ENCODE peak calls at places on chromosomes 16 and 17, in five cellular contexts. One of them, this sample, is unnamed.
A peak's percentile ranks its signal among the peaks of the same experiment; 100 is the strongest.

GRCh38 chr16:2213817-2214720 is 571 bp downstream of the PGP start:
- DNase-seq in right lobe of liver: no peak
- DNase-seq in IMR-90: no peak
- DNase-seq in GM23338: peak; percentile 40
- DNase-seq in sigmoid colon: no peak
- DNase-seq in this sample: no peak

GRCh38 chr17:56681561-56682266 is 88.2 kb downstream of the NOG start:
- DNase-seq in GM23338: no peak
- DNase-seq in IMR-90: peak; percentile 98
- DNase-seq in sigmoid colon: no peak
- DNase-seq in right lobe of liver: no peak
- DNase-seq in this sample: no peak

GRCh38 chr17:75615301-75615700 is 17.9 kb upstream of the SMIM5 start:
- DNase-seq in sigmoid colon: no peak
- DNase-seq in IMR-90: no peak
- DNase-seq in GM23338: no peak
- DNase-seq in right lobe of liver: no peak
- DNase-seq in this sample: no peak

GRCh38 chr17:6660765-6661463 is 9.4 kb downstream of the C17orf100 start:
- DNase-seq in GM23338: no peak
- DNase-seq in right lobe of liver: no peak
- DNase-seq in sigmoid colon: no peak
- DNase-seq in IMR-90: no peak
- DNase-seq in this sample: no peak

GRCh38 chr17:78151514-78152008 is 5.4 kb downstream of the C17orf99 start:
- DNase-seq in IMR-90: no peak
- DNase-seq in right lobe of liver: no peak
- DNase-seq in sigmoid colon: no peak
- DNase-seq in GM23338: peak; percentile 44
- DNase-seq in this sample: no peak

GRCh38 chr16:64543401-64543800 is 578.5 kb downstream of the CDH11 start:
- DNase-seq in sigmoid colon: no peak
- DNase-seq in GM23338: no peak
- DNase-seq in right lobe of liver: no peak
- DNase-seq in IMR-90: no peak
- DNase-seq in this sample: no peak

GRCh38 chr17:57601328-57601727 is 143.8 kb downstream of the CCDC182 start:
- DNase-seq in IMR-90: no peak
- DNase-seq in right lobe of liver: no peak
- DNase-seq in sigmoid colon: no peak
- DNase-seq in GM23338: no peak
- DNase-seq in this sample: no peak

GRCh38 chr16:67241008-67241900 is 6.0 kb downstream of the FHOD1 start:
- DNase-seq in sigmoid colon: no peak
- DNase-seq in GM23338: peak; percentile 36
- DNase-seq in right lobe of liver: peak; percentile 50
- DNase-seq in IMR-90: peak; percentile 92
- DNase-seq in this sample: peak; percentile 82

GRCh38 chr16:29315916-29316517 is 90.5 kb downstream of the NPIPB11 start:
- DNase-seq in GM23338: peak; percentile 54
- DNase-seq in right lobe of liver: no peak
- DNase-seq in sigmoid colon: peak; percentile 27
- DNase-seq in IMR-90: no peak
- DNase-seq in this sample: no peak

GRCh38 chr16:8767176-8767575 is 30.3 kb downstream of the TMEM186 start:
- DNase-seq in sigmoid colon: no peak
- DNase-seq in right lobe of liver: no peak
- DNase-seq in IMR-90: no peak
- DNase-seq in GM23338: no peak
- DNase-seq in this sample: no peak

GRCh38 chr16:86355951-86356350 is 154.4 kb upstream of the FOXF1 start:
- DNase-seq in sigmoid colon: no peak
- DNase-seq in IMR-90: no peak
- DNase-seq in right lobe of liver: no peak
- DNase-seq in GM23338: no peak
- DNase-seq in this sample: no peak

DNA sequence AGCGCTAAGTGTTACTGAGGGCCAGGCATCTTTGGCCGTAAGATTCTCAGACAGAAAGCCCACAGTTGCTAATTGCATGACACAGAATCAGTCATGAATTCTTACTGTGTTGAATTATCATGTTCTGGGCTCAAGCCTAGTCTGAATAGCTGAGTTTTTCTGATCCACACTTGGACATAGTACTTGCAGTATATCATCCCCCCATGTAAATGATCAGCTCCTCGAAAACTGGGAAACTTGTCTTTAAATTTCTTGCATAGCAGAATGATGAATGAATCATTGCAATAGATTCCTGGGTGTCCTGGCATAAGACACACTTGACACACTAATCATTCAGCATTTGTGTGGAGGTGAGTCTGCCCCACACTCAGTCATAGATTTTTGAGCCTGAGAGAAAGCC is 2.2 kb downstream of the MLYCD start:
- DNase-seq in right lobe of liver: no peak
- DNase-seq in GM23338: no peak
- DNase-seq in IMR-90: no peak
- DNase-seq in sigmoid colon: no peak
- DNase-seq in this sample: no peak
- H3K27ac ChIP-seq in right lobe of liver: no peak overlapping the region
- H3K27ac ChIP-seq in GM23338: no peak overlapping the region
- H3K27ac ChIP-seq in IMR-90: no peak overlapping the region
- H3K27ac ChIP-seq in sigmoid colon: no peak overlapping the region
- H3K27ac ChIP-seq in this sample: peak overlapping the region; percentile 92

DNA sequence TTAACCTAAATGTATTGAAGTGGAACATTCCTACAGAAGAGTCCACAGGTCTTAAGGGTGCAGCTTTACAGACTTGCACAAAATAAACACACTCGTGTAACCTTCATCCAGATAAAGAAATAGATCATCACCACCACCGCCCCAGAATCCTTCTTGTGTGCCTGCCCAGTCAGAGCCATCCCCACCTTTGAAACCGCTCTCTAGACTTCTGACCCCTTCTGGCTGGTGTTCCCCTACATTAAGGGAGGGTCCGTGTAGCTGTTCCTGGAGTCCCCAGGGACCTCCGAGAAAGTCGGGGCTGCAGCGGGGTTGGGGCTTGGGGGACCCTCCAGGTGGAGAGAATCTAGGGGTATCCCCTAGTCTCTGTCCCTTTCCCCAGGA is 9.4 kb downstream of the TBX4 start:
- DNase-seq in GM23338: no peak
- DNase-seq in right lobe of liver: no peak
- DNase-seq in sigmoid colon: peak; percentile 35
- DNase-seq in IMR-90: no peak
- DNase-seq in this sample: no peak
- TF ChIP-seq CTCF in GM23338: no peak
- TF ChIP-seq CTCF in right lobe of liver: no peak
- TF ChIP-seq CTCF in sigmoid colon: no peak
- TF ChIP-seq CTCF in IMR-90: no peak
- TF ChIP-seq CTCF in this sample: no peak

DNA sequence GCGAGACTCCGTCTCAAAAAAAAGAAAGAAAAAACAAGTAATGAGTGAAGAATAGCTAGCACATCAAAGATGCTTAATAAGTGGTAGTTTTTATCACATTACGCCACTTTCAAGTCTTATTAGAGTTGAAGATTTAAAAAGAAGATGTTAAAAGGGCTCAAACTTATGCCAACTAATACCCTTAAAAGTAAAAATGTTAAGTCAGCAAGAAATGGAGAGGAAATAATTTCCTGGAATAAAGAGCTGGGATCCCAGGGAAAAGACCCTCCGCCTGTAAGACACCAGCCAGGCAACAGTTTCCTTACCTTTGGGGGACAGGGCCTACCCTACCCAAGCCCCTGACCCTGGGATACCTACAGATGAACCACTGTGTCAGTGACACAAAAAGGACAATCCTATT is 3.6 kb downstream of the XPO6 start:
- DNase-seq in GM23338: no peak
- DNase-seq in IMR-90: no peak
- DNase-seq in sigmoid colon: no peak
- DNase-seq in right lobe of liver: no peak
- DNase-seq in this sample: no peak
- H3K36me3 ChIP-seq in GM23338: peaks cover 21% of the 10 kb centered on the region
- H3K36me3 ChIP-seq in IMR-90: peaks cover 37% of the 10 kb centered on the region
- H3K36me3 ChIP-seq in sigmoid colon: no peaks in the 10 kb centered on the region
- H3K36me3 ChIP-seq in right lobe of liver: peaks cover 31% of the 10 kb centered on the region
- H3K36me3 ChIP-seq in this sample: peaks cover 35% of the 10 kb centered on the region

DNA sequence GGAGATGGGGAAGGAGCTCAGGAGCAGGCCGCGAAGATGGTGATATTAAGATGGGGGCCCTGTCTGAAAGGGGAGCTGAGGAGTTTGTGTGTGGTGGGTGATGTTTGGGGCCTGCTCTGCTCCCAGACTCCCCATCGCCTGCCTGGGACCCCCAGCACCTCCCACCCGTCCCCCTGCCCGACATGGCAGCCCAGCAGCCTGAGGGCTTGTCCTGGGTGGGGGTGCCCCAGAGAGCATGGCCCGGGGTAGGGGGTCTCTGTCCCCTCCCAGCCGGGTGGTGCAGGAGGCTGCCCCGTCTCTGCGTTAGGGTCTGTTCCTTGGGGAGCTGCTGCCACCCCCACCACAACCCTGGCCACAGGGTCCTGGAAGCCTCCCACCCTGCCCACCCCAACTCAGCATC is 5.2 kb downstream of the CDH15 start:
- DNase-seq in GM23338: no peak
- DNase-seq in sigmoid colon: no peak
- DNase-seq in right lobe of liver: no peak
- DNase-seq in IMR-90: no peak
- DNase-seq in this sample: no peak
- H3K27ac ChIP-seq in GM23338: no peak overlapping the region
- H3K27ac ChIP-seq in sigmoid colon: no peak overlapping the region
- H3K27ac ChIP-seq in right lobe of liver: no peak overlapping the region
- H3K27ac ChIP-seq in IMR-90: no peak overlapping the region
- H3K27ac ChIP-seq in this sample: peak overlapping the region; percentile 94

This sample was measured in gastrocnemius medialis.